ENCODE peak calls at places on chromosomes 12 and 14, in ten cellular contexts. One of them, this sample, is unnamed.
A peak's percentile ranks its signal among the peaks of the same experiment; 100 is the strongest.

GRCh38 chr12:78096909-78097597 is 266.4 kb downstream of the NAV3 start:
- DNase-seq in germinal center: no peak
- DNase-seq in nucleus accumbens: no peak
- DNase-seq in fibroblast of the conjunctiva: peak; percentile 41
- DNase-seq in transverse colon: no peak
- DNase-seq in Caco-2: no peak
- DNase-seq in D721Med: no peak
- DNase-seq in OCI-LY7: no peak
- DNase-seq in DMS53: peak; percentile 61
- DNase-seq in MV-4-11: peak; percentile 31
- DNase-seq in this sample: no peak

GRCh38 chr12:41269056-41269455 is 80.9 kb downstream of the PDZRN4 start:
- DNase-seq in germinal center: no peak
- DNase-seq in nucleus accumbens: no peak
- DNase-seq in fibroblast of the conjunctiva: no peak
- DNase-seq in transverse colon: no peak
- DNase-seq in Caco-2: no peak
- DNase-seq in D721Med: no peak
- DNase-seq in OCI-LY7: no peak
- DNase-seq in DMS53: no peak
- DNase-seq in MV-4-11: no peak
- DNase-seq in this sample: no peak

GRCh38 chr14:102971314-102971713 is 48.9 kb downstream of the AMN start:
- DNase-seq in germinal center: no peak
- DNase-seq in nucleus accumbens: no peak
- DNase-seq in fibroblast of the conjunctiva: no peak
- DNase-seq in transverse colon: no peak
- DNase-seq in Caco-2: no peak
- DNase-seq in D721Med: no peak
- DNase-seq in OCI-LY7: no peak
- DNase-seq in DMS53: peak; percentile 12
- DNase-seq in MV-4-11: no peak
- DNase-seq in this sample: no peak

GRCh38 chr12:39252628-39253027 is 190.3 kb downstream of the KIF21A start:
- DNase-seq in germinal center: no peak
- DNase-seq in nucleus accumbens: no peak
- DNase-seq in fibroblast of the conjunctiva: no peak
- DNase-seq in transverse colon: no peak
- DNase-seq in Caco-2: no peak
- DNase-seq in D721Med: no peak
- DNase-seq in OCI-LY7: no peak
- DNase-seq in DMS53: no peak
- DNase-seq in MV-4-11: no peak
- DNase-seq in this sample: no peak

GRCh38 chr12:49335118-49335954 is 1.7 kb downstream of the C1QL4 start:
- DNase-seq in germinal center: no peak
- DNase-seq in nucleus accumbens: no peak
- DNase-seq in fibroblast of the conjunctiva: no peak
- DNase-seq in transverse colon: no peak
- DNase-seq in Caco-2: no peak
- DNase-seq in D721Med: no peak
- DNase-seq in OCI-LY7: no peak
- DNase-seq in DMS53: no peak
- DNase-seq in MV-4-11: no peak
- DNase-seq in this sample: no peak

GRCh38 chr12:79887912-79888311 is 47.0 kb downstream of the PPP1R12A start:
- DNase-seq in germinal center: no peak
- DNase-seq in nucleus accumbens: no peak
- DNase-seq in fibroblast of the conjunctiva: no peak
- DNase-seq in transverse colon: no peak
- DNase-seq in Caco-2: no peak
- DNase-seq in D721Med: no peak
- DNase-seq in OCI-LY7: no peak
- DNase-seq in DMS53: peak; percentile 12
- DNase-seq in MV-4-11: no peak
- DNase-seq in this sample: no peak

GRCh38 chr12:99906786-99907185 is 78.0 kb downstream of the ANKS1B start:
- DNase-seq in germinal center: no peak
- DNase-seq in nucleus accumbens: no peak
- DNase-seq in fibroblast of the conjunctiva: no peak
- DNase-seq in transverse colon: no peak
- DNase-seq in Caco-2: no peak
- DNase-seq in D721Med: no peak
- DNase-seq in OCI-LY7: no peak
- DNase-seq in DMS53: no peak
- DNase-seq in MV-4-11: no peak
- DNase-seq in this sample: no peak

GRCh38 chr12:5047094-5047493 is 3.4 kb downstream of the KCNA5 start:
- DNase-seq in germinal center: no peak
- DNase-seq in nucleus accumbens: no peak
- DNase-seq in fibroblast of the conjunctiva: no peak
- DNase-seq in transverse colon: no peak
- DNase-seq in Caco-2: no peak
- DNase-seq in D721Med: no peak
- DNase-seq in OCI-LY7: no peak
- DNase-seq in DMS53: no peak
- DNase-seq in MV-4-11: no peak
- DNase-seq in this sample: no peak

GRCh38 chr12:53757095-53757770 is 5.5 kb upstream of the CISTR start:
- DNase-seq in germinal center: peak; percentile 84
- DNase-seq in nucleus accumbens: no peak
- DNase-seq in fibroblast of the conjunctiva: peak; percentile 36
- DNase-seq in transverse colon: peak; percentile 82
- DNase-seq in Caco-2: peak; percentile 65
- DNase-seq in D721Med: no peak
- DNase-seq in OCI-LY7: peak; percentile 87
- DNase-seq in DMS53: peak; percentile 88
- DNase-seq in MV-4-11: peak; percentile 78
- DNase-seq in this sample: peak; percentile 61

GRCh38 chr14:100593751-100594624 is 6.8 kb upstream of the BEGAIN start:
- DNase-seq in germinal center: no peak
- DNase-seq in nucleus accumbens: no peak
- DNase-seq in fibroblast of the conjunctiva: no peak
- DNase-seq in transverse colon: no peak
- DNase-seq in Caco-2: no peak
- DNase-seq in D721Med: no peak
- DNase-seq in OCI-LY7: no peak
- DNase-seq in DMS53: no peak
- DNase-seq in MV-4-11: no peak
- DNase-seq in this sample: no peak

GRCh38 chr14:29236401-29236800 is 469.8 kb downstream of the FOXG1 start:
- DNase-seq in germinal center: no peak
- DNase-seq in nucleus accumbens: no peak
- DNase-seq in fibroblast of the conjunctiva: no peak
- DNase-seq in transverse colon: no peak
- DNase-seq in Caco-2: no peak
- DNase-seq in D721Med: no peak
- DNase-seq in OCI-LY7: no peak
- DNase-seq in DMS53: no peak
- DNase-seq in MV-4-11: no peak
- DNase-seq in this sample: no peak